ENCODE peak calls at places on chromosomes 1 and 21, in nine cellular contexts. Z, A, Y, F, I, T, S, G and R are unnamed samples.
A peak's percentile ranks its signal among the peaks of the same experiment; 100 is the strongest.

GRCh38 chr21:45559216-45560105 is 17.2 kb upstream of the SLC19A1 start:
- DNase-seq in Z (no peak), A (no peak), Y (peak; percentile 57), F (no peak), I (no peak), T (no peak), S (no peak), G (no peak), R (no peak)

GRCh38 chr21:16079830-16080229 is 350.0 kb downstream of the USP25 start:
- DNase-seq in Z (no peak), A (no peak), Y (no peak), F (peak; percentile 42), I (no peak), T (no peak), S (no peak), G (no peak), R (no peak)

GRCh38 chr21:35375115-35375514 is 326.0 kb upstream of the RUNX1 start:
- DNase-seq in Z (no peak), A (no peak), Y (peak; percentile 71), F (no peak), I (no peak), T (no peak), S (no peak), G (no peak), R (no peak)

GRCh38 chr1:178470411-178470960 is 26.3 kb downstream of the CLEC20A start:
- DNase-seq in Z (no peak), A (no peak), Y (no peak), F (no peak), I (no peak), T (no peak), S (no peak), G (no peak), R (no peak)

GRCh38 chr21:36150192-36150711 is 6.4 kb upstream of the DOP1B start:
- DNase-seq in Z (no peak), A (no peak), Y (peak; percentile 84), F (no peak), I (no peak), T (no peak), S (no peak), G (no peak), R (no peak)

GRCh38 chr1:231986631-231987291 is 360.2 kb downstream of the DISC1 start:
- DNase-seq in Z (no peak), A (no peak), Y (peak; percentile 69), F (peak; percentile 59), I (no peak), T (no peak), S (no peak), G (no peak), R (no peak)

GRCh38 chr1:23210351-23210785 is 6.9 kb downstream of the HTR1D start:
- DNase-seq in Z (no peak), A (no peak), Y (no peak), F (no peak), I (no peak), T (no peak), S (no peak), G (no peak), R (no peak)

GRCh38 chr1:93021539-93022134 is 57.4 kb upstream of the MTF2 start:
- DNase-seq in Z (no peak), A (no peak), Y (no peak), F (no peak), I (peak; percentile 42), T (peak; percentile 19), S (peak; percentile 81), G (no peak), R (peak; percentile 81)

GRCh38 chr1:51423098-51423821 is 92.9 kb upstream of the TTC39A start:
- DNase-seq in Z (no peak), A (no peak), Y (no peak), F (no peak), I (no peak), T (no peak), S (no peak), G (no peak), R (no peak)

GRCh38 chr21:45098867-45099266 is 24.5 kb downstream of the ADARB1 start:
- DNase-seq in Z (no peak), A (no peak), Y (no peak), F (no peak), I (no peak), T (no peak), S (peak; percentile 34), G (no peak), R (peak; percentile 73)

GRCh38 chr1:193794239-193794638 is 607.8 kb upstream of the B3GALT2 start:
- DNase-seq in Z (no peak), A (no peak), Y (no peak), F (no peak), I (no peak), T (no peak), S (no peak), G (no peak), R (no peak)

GRCh38 chr1:218242171-218242570 is 42.9 kb upstream of the RRP15 start:
- DNase-seq in Z (no peak), A (no peak), Y (no peak), F (no peak), I (no peak), T (no peak), S (no peak), G (no peak), R (no peak)

GRCh38 chr1:169106921-169107672 is 607 bp downstream of the ATP1B1 start:
- DNase-seq in Z (no peak), A (no peak), Y (no peak), F (no peak), I (no peak), T (no peak), S (peak; percentile 25), G (no peak), R (peak; percentile 13)

GRCh38 chr1:31955917-31956736 is 18.0 kb upstream of the PTP4A2 start:
- DNase-seq in Z (peak; percentile 57), A (peak; percentile 22), Y (peak; percentile 93), F (peak; percentile 78), I (no peak), T (no peak), S (no peak), G (peak; percentile 88), R (no peak)

GRCh38 chr1:161768986-161769672 is 3.0 kb downstream of the ATF6 start:
- DNase-seq in Z (no peak), A (no peak), Y (no peak), F (no peak), I (no peak), T (no peak), S (no peak), G (no peak), R (no peak)

GRCh38 chr1:235588916-235589515 is 60.6 kb downstream of the GNG4 start:
- DNase-seq in Z (no peak), A (no peak), Y (no peak), F (no peak), I (no peak), T (no peak), S (no peak), G (peak; percentile 32), R (no peak)